ENCODE peak calls at places on chromosomes 1 and 21, in ten cellular contexts. One of them, this sample, is unnamed.

GRCh38 chr1:96236156-96236739 is 485.3 kb upstream of the PTBP2 start:
- DNase-seq in amniotic epithelial cell: peak
- DNase-seq in germinal center: no peak
- DNase-seq in EL: peak
- DNase-seq in heart left ventricle: no peak
- DNase-seq in ELF-1: no peak
- DNase-seq in effector memory CD8-positive, alpha-beta T cell: no peak
- DNase-seq in NCI-H1092: peak
- DNase-seq in glutamatergic neuron: no peak
- DNase-seq in NCI-H2081: peak
- DNase-seq in this sample: peak

GRCh38 chr1:16077430-16078245 is 4.2 kb upstream of the FAM131C start:
- DNase-seq in EL: no peak
- DNase-seq in heart left ventricle: no peak
- DNase-seq in glutamatergic neuron: no peak
- DNase-seq in germinal center: no peak
- DNase-seq in amniotic epithelial cell: no peak
- DNase-seq in effector memory CD8-positive, alpha-beta T cell: no peak
- DNase-seq in ELF-1: no peak
- DNase-seq in NCI-H2081: no peak
- DNase-seq in NCI-H1092: no peak
- DNase-seq in this sample: no peak

GRCh38 chr1:165376041-165376810 is 19.7 kb upstream of the LMX1A start:
- DNase-seq in EL: peak
- DNase-seq in heart left ventricle: peak
- DNase-seq in NCI-H2081: no peak
- DNase-seq in amniotic epithelial cell: peak
- DNase-seq in effector memory CD8-positive, alpha-beta T cell: no peak
- DNase-seq in ELF-1: peak
- DNase-seq in NCI-H1092: peak
- DNase-seq in glutamatergic neuron: peak
- DNase-seq in germinal center: no peak
- DNase-seq in this sample: peak

GRCh38 chr1:93304716-93305138 is 41.0 kb upstream of the DR1 start:
- DNase-seq in EL: peak
- DNase-seq in glutamatergic neuron: peak
- DNase-seq in germinal center: peak
- DNase-seq in heart left ventricle: no peak
- DNase-seq in NCI-H1092: peak
- DNase-seq in ELF-1: peak
- DNase-seq in NCI-H2081: peak
- DNase-seq in amniotic epithelial cell: peak
- DNase-seq in effector memory CD8-positive, alpha-beta T cell: peak
- DNase-seq in this sample: no peak

GRCh38 chr1:87615917-87616316 is 287.2 kb downstream of the LMO4 start:
- DNase-seq in germinal center: no peak
- DNase-seq in NCI-H2081: no peak
- DNase-seq in amniotic epithelial cell: no peak
- DNase-seq in NCI-H1092: no peak
- DNase-seq in effector memory CD8-positive, alpha-beta T cell: no peak
- DNase-seq in glutamatergic neuron: no peak
- DNase-seq in EL: no peak
- DNase-seq in ELF-1: no peak
- DNase-seq in heart left ventricle: no peak
- DNase-seq in this sample: no peak

GRCh38 chr1:228472655-228473054 is 14.5 kb upstream of the RNF187 start:
- DNase-seq in amniotic epithelial cell: peak
- DNase-seq in NCI-H2081: no peak
- DNase-seq in ELF-1: no peak
- DNase-seq in glutamatergic neuron: no peak
- DNase-seq in germinal center: no peak
- DNase-seq in heart left ventricle: no peak
- DNase-seq in EL: peak
- DNase-seq in NCI-H1092: no peak
- DNase-seq in effector memory CD8-positive, alpha-beta T cell: no peak
- DNase-seq in this sample: no peak

GRCh38 chr1:211329764-211330201 is 3.1 kb downstream of the TRAF5 start:
- DNase-seq in effector memory CD8-positive, alpha-beta T cell: no peak
- DNase-seq in NCI-H1092: no peak
- DNase-seq in NCI-H2081: no peak
- DNase-seq in amniotic epithelial cell: no peak
- DNase-seq in ELF-1: peak
- DNase-seq in heart left ventricle: no peak
- DNase-seq in germinal center: peak
- DNase-seq in EL: no peak
- DNase-seq in glutamatergic neuron: no peak
- DNase-seq in this sample: no peak

GRCh38 chr21:26490771-26491170 is 82.3 kb downstream of the CYYR1 start:
- DNase-seq in EL: peak
- DNase-seq in ELF-1: no peak
- DNase-seq in amniotic epithelial cell: peak
- DNase-seq in heart left ventricle: no peak
- DNase-seq in germinal center: no peak
- DNase-seq in NCI-H1092: no peak
- DNase-seq in glutamatergic neuron: no peak
- DNase-seq in effector memory CD8-positive, alpha-beta T cell: no peak
- DNase-seq in NCI-H2081: no peak
- DNase-seq in this sample: no peak

GRCh38 chr1:169958987-169959386 is 65.3 kb upstream of the SCYL3 start:
- DNase-seq in germinal center: no peak
- DNase-seq in ELF-1: no peak
- DNase-seq in heart left ventricle: no peak
- DNase-seq in amniotic epithelial cell: no peak
- DNase-seq in EL: no peak
- DNase-seq in NCI-H2081: no peak
- DNase-seq in NCI-H1092: no peak
- DNase-seq in effector memory CD8-positive, alpha-beta T cell: no peak
- DNase-seq in glutamatergic neuron: no peak
- DNase-seq in this sample: no peak

GRCh38 chr1:170461362-170461761 is 70.6 kb upstream of the GORAB start:
- DNase-seq in glutamatergic neuron: no peak
- DNase-seq in heart left ventricle: no peak
- DNase-seq in ELF-1: no peak
- DNase-seq in EL: peak
- DNase-seq in NCI-H1092: no peak
- DNase-seq in effector memory CD8-positive, alpha-beta T cell: no peak
- DNase-seq in NCI-H2081: no peak
- DNase-seq in germinal center: no peak
- DNase-seq in amniotic epithelial cell: peak
- DNase-seq in this sample: no peak

GRCh38 chr1:15919316-15919715 is 56.6 kb downstream of the ZBTB17 start:
- DNase-seq in heart left ventricle: no peak
- DNase-seq in NCI-H1092: no peak
- DNase-seq in effector memory CD8-positive, alpha-beta T cell: peak
- DNase-seq in ELF-1: no peak
- DNase-seq in NCI-H2081: no peak
- DNase-seq in germinal center: no peak
- DNase-seq in EL: peak
- DNase-seq in amniotic epithelial cell: peak
- DNase-seq in glutamatergic neuron: no peak
- DNase-seq in this sample: no peak

GRCh38 chr1:227999056-227999930 is 7.5 kb upstream of the WNT3A start:
- DNase-seq in amniotic epithelial cell: peak
- DNase-seq in EL: peak
- DNase-seq in heart left ventricle: peak
- DNase-seq in ELF-1: peak
- DNase-seq in NCI-H2081: peak
- DNase-seq in effector memory CD8-positive, alpha-beta T cell: peak
- DNase-seq in glutamatergic neuron: peak
- DNase-seq in NCI-H1092: peak
- DNase-seq in germinal center: peak
- DNase-seq in this sample: peak

GRCh38 chr1:2200308-2200943 is 5.9 kb upstream of the FAAP20 start:
- DNase-seq in ELF-1: no peak
- DNase-seq in NCI-H2081: no peak
- DNase-seq in germinal center: no peak
- DNase-seq in amniotic epithelial cell: no peak
- DNase-seq in NCI-H1092: no peak
- DNase-seq in heart left ventricle: no peak
- DNase-seq in glutamatergic neuron: no peak
- DNase-seq in EL: no peak
- DNase-seq in effector memory CD8-positive, alpha-beta T cell: no peak
- DNase-seq in this sample: no peak

GRCh38 chr1:239630767-239631166 is 244.4 kb downstream of the CHRM3 start:
- DNase-seq in EL: no peak
- DNase-seq in heart left ventricle: no peak
- DNase-seq in effector memory CD8-positive, alpha-beta T cell: no peak
- DNase-seq in NCI-H2081: no peak
- DNase-seq in ELF-1: peak
- DNase-seq in amniotic epithelial cell: no peak
- DNase-seq in germinal center: no peak
- DNase-seq in glutamatergic neuron: no peak
- DNase-seq in NCI-H1092: no peak
- DNase-seq in this sample: no peak

GRCh38 chr1:204344665-204345064 is 15.1 kb downstream of the PLEKHA6 start:
- DNase-seq in amniotic epithelial cell: peak
- DNase-seq in ELF-1: no peak
- DNase-seq in heart left ventricle: no peak
- DNase-seq in germinal center: no peak
- DNase-seq in NCI-H1092: no peak
- DNase-seq in glutamatergic neuron: no peak
- DNase-seq in EL: no peak
- DNase-seq in effector memory CD8-positive, alpha-beta T cell: no peak
- DNase-seq in NCI-H2081: no peak
- DNase-seq in this sample: no peak

GRCh38 chr1:41707793-41708192 is 210.9 kb downstream of the HIVEP3 start:
- DNase-seq in NCI-H1092: no peak
- DNase-seq in amniotic epithelial cell: no peak
- DNase-seq in germinal center: no peak
- DNase-seq in glutamatergic neuron: no peak
- DNase-seq in ELF-1: no peak
- DNase-seq in effector memory CD8-positive, alpha-beta T cell: no peak
- DNase-seq in heart left ventricle: no peak
- DNase-seq in EL: no peak
- DNase-seq in NCI-H2081: no peak
- DNase-seq in this sample: no peak

GRCh38 chr1:156073740-156074139 is 8.5 kb downstream of the MEX3A start:
- DNase-seq in NCI-H1092: no peak
- DNase-seq in ELF-1: peak
- DNase-seq in EL: no peak
- DNase-seq in heart left ventricle: no peak
- DNase-seq in NCI-H2081: no peak
- DNase-seq in germinal center: no peak
- DNase-seq in glutamatergic neuron: peak
- DNase-seq in amniotic epithelial cell: no peak
- DNase-seq in effector memory CD8-positive, alpha-beta T cell: no peak
- DNase-seq in this sample: no peak

GRCh38 chr1:62144238-62144831 is 50.3 kb upstream of the L1TD1 start:
- DNase-seq in amniotic epithelial cell: peak
- DNase-seq in NCI-H1092: peak
- DNase-seq in heart left ventricle: no peak
- DNase-seq in effector memory CD8-positive, alpha-beta T cell: peak
- DNase-seq in ELF-1: peak
- DNase-seq in germinal center: peak
- DNase-seq in NCI-H2081: peak
- DNase-seq in glutamatergic neuron: peak
- DNase-seq in EL: peak
- DNase-seq in this sample: no peak

GRCh38 chr1:172421974-172422604 is 1.6 kb downstream of the C1orf105 start:
- DNase-seq in EL: no peak
- DNase-seq in NCI-H2081: no peak
- DNase-seq in glutamatergic neuron: no peak
- DNase-seq in NCI-H1092: no peak
- DNase-seq in effector memory CD8-positive, alpha-beta T cell: no peak
- DNase-seq in heart left ventricle: peak
- DNase-seq in ELF-1: no peak
- DNase-seq in amniotic epithelial cell: no peak
- DNase-seq in germinal center: no peak
- DNase-seq in this sample: no peak

GRCh38 chr1:14590781-14591180 is 7.7 kb upstream of the KAZN start:
- DNase-seq in effector memory CD8-positive, alpha-beta T cell: no peak
- DNase-seq in glutamatergic neuron: peak
- DNase-seq in NCI-H2081: no peak
- DNase-seq in amniotic epithelial cell: no peak
- DNase-seq in heart left ventricle: no peak
- DNase-seq in ELF-1: peak
- DNase-seq in germinal center: no peak
- DNase-seq in NCI-H1092: no peak
- DNase-seq in EL: no peak
- DNase-seq in this sample: no peak

GRCh38 chr1:147225193-147225730 is at the start of gene FMO5:
- DNase-seq in germinal center: peak
- DNase-seq in EL: peak
- DNase-seq in glutamatergic neuron: no peak
- DNase-seq in ELF-1: peak
- DNase-seq in effector memory CD8-positive, alpha-beta T cell: peak
- DNase-seq in heart left ventricle: peak
- DNase-seq in NCI-H2081: peak
- DNase-seq in NCI-H1092: peak
- DNase-seq in amniotic epithelial cell: peak
- DNase-seq in this sample: peak

GRCh38 chr1:219792337-219793021 is 135.9 kb downstream of the SLC30A10 start:
- DNase-seq in ELF-1: no peak
- DNase-seq in effector memory CD8-positive, alpha-beta T cell: no peak
- DNase-seq in heart left ventricle: no peak
- DNase-seq in NCI-H1092: no peak
- DNase-seq in amniotic epithelial cell: peak
- DNase-seq in germinal center: no peak
- DNase-seq in NCI-H2081: peak
- DNase-seq in glutamatergic neuron: no peak
- DNase-seq in EL: peak
- DNase-seq in this sample: no peak

GRCh38 chr1:57065442-57065841 is 99.6 kb upstream of the C8B start:
- DNase-seq in ELF-1: no peak
- DNase-seq in effector memory CD8-positive, alpha-beta T cell: no peak
- DNase-seq in NCI-H2081: no peak
- DNase-seq in glutamatergic neuron: no peak
- DNase-seq in amniotic epithelial cell: no peak
- DNase-seq in EL: no peak
- DNase-seq in NCI-H1092: no peak
- DNase-seq in germinal center: no peak
- DNase-seq in heart left ventricle: no peak
- DNase-seq in this sample: no peak

GRCh38 chr1:186102559-186103148 is 272.4 kb downstream of the TPR start:
- DNase-seq in NCI-H2081: no peak
- DNase-seq in heart left ventricle: peak
- DNase-seq in EL: peak
- DNase-seq in NCI-H1092: no peak
- DNase-seq in effector memory CD8-positive, alpha-beta T cell: no peak
- DNase-seq in ELF-1: no peak
- DNase-seq in germinal center: no peak
- DNase-seq in amniotic epithelial cell: peak
- DNase-seq in glutamatergic neuron: no peak
- DNase-seq in this sample: no peak

GRCh38 chr1:147390185-147390542 is 147.7 kb downstream of the CHD1L start:
- DNase-seq in germinal center: no peak
- DNase-seq in ELF-1: no peak
- DNase-seq in EL: no peak
- DNase-seq in NCI-H2081: no peak
- DNase-seq in effector memory CD8-positive, alpha-beta T cell: no peak
- DNase-seq in heart left ventricle: no peak
- DNase-seq in amniotic epithelial cell: no peak
- DNase-seq in NCI-H1092: no peak
- DNase-seq in glutamatergic neuron: no peak
- DNase-seq in this sample: no peak

GRCh38 chr1:246139745-246140182 is 367.3 kb downstream of the SMYD3 start:
- DNase-seq in ELF-1: no peak
- DNase-seq in NCI-H2081: no peak
- DNase-seq in amniotic epithelial cell: peak
- DNase-seq in NCI-H1092: no peak
- DNase-seq in glutamatergic neuron: no peak
- DNase-seq in germinal center: no peak
- DNase-seq in heart left ventricle: no peak
- DNase-seq in effector memory CD8-positive, alpha-beta T cell: no peak
- DNase-seq in EL: peak
- DNase-seq in this sample: no peak

GRCh38 chr1:184298321-184299052 is 88.3 kb upstream of the C1orf21 start:
- DNase-seq in ELF-1: no peak
- DNase-seq in glutamatergic neuron: peak
- DNase-seq in NCI-H1092: peak
- DNase-seq in heart left ventricle: no peak
- DNase-seq in amniotic epithelial cell: no peak
- DNase-seq in effector memory CD8-positive, alpha-beta T cell: no peak
- DNase-seq in NCI-H2081: no peak
- DNase-seq in germinal center: no peak
- DNase-seq in EL: peak
- DNase-seq in this sample: no peak

GRCh38 chr1:200306954-200307754 is 102.7 kb downstream of the ZNF281 start:
- DNase-seq in ELF-1: no peak
- DNase-seq in amniotic epithelial cell: peak
- DNase-seq in EL: peak
- DNase-seq in glutamatergic neuron: no peak
- DNase-seq in NCI-H2081: peak
- DNase-seq in germinal center: peak
- DNase-seq in NCI-H1092: no peak
- DNase-seq in effector memory CD8-positive, alpha-beta T cell: peak
- DNase-seq in heart left ventricle: no peak
- DNase-seq in this sample: no peak